ENCODE peak calls at places on chromosomes 3 and 15, in ten cellular contexts. Y is skeletal muscle cell; U is nephron progenitor cell; L is fibroblast of lung; B is H4; N is progenitor cell of endocrine pancreas; R is activated T-cell treated with anti-CD3 and anti-CD28 coated beads, Interleukin-2, amount 50 U/mL, for 1 hour; M is WERI-Rb-1; E is BE2C; K is activated effector memory CD4-positive, alpha-beta T cell treated with anti-CD3 and anti-CD28 coated beads, Interleukin-2, amount 50 U/mL, for 16 hours. I is an unnamed sample.

GRCh38 chr15:25250906-25251622 is 187.8 kb downstream of the UBE3A start:
- DNase-seq in Y (no peak), U (no peak), L (no peak), B (no peak), N (no peak), R (no peak), M (no peak), E (peak), K (peak), I (no peak)

GRCh38 chr3:12455740-12456139 is 28.5 kb upstream of the TSEN2 start:
- DNase-seq in Y (no peak), U (no peak), L (no peak), B (no peak), N (no peak), R (no peak), M (no peak), E (no peak), K (peak), I (no peak)

GRCh38 chr3:135106445-135106844 is 311.4 kb downstream of the EPHB1 start:
- DNase-seq in Y (no peak), U (peak), L (no peak), B (no peak), N (peak), R (no peak), M (no peak), E (no peak), K (no peak), I (no peak)

GRCh38 chr15:66484539-66485112 is 12.9 kb downstream of the SNAPC5 start:
- DNase-seq in Y (no peak), U (no peak), L (no peak), B (no peak), N (no peak), R (no peak), M (no peak), E (no peak), K (no peak), I (no peak)

GRCh38 chr15:100713163-100713867 is 110.9 kb downstream of the ASB7 start:
- DNase-seq in Y (no peak), U (no peak), L (no peak), B (peak), N (no peak), R (no peak), M (no peak), E (no peak), K (no peak), I (no peak)

GRCh38 chr3:16350041-16350952 is 85.3 kb downstream of the OXNAD1 start:
- DNase-seq in Y (peak), U (no peak), L (peak), B (peak), N (no peak), R (no peak), M (no peak), E (no peak), K (no peak), I (no peak)

GRCh38 chr3:31516757-31517156 is 16.0 kb upstream of the STT3B start:
- DNase-seq in Y (no peak), U (no peak), L (no peak), B (no peak), N (no peak), R (no peak), M (no peak), E (no peak), K (no peak), I (no peak)

GRCh38 chr15:60379466-60380274 is 18.1 kb downstream of the ANXA2 start:
- DNase-seq in Y (peak), U (no peak), L (peak), B (peak), N (no peak), R (no peak), M (no peak), E (no peak), K (no peak), I (no peak)

GRCh38 chr15:84789762-84790161 is 27.4 kb upstream of the ALPK3 start:
- DNase-seq in Y (no peak), U (no peak), L (no peak), B (no peak), N (no peak), R (no peak), M (no peak), E (no peak), K (no peak), I (no peak)

GRCh38 chr3:119149484-119149883 is 3.5 kb downstream of the TEX55 start:
- DNase-seq in Y (peak), U (no peak), L (peak), B (peak), N (no peak), R (no peak), M (no peak), E (no peak), K (no peak), I (no peak)

GRCh38 chr15:73240864-73241499 is 127.8 kb downstream of the HCN4 start:
- DNase-seq in Y (peak), U (peak), L (peak), B (peak), N (peak), R (peak), M (peak), E (peak), K (peak), I (no peak)

GRCh38 chr15:60095711-60096110 is 91.6 kb downstream of the FOXB1 start:
- DNase-seq in Y (no peak), U (no peak), L (no peak), B (no peak), N (no peak), R (no peak), M (no peak), E (no peak), K (no peak), I (no peak)

GRCh38 chr3:100047455-100048141 is 66.7 kb downstream of the FILIP1L start:
- DNase-seq in Y (peak), U (no peak), L (peak), B (peak), N (no peak), R (no peak), M (no peak), E (no peak), K (no peak), I (no peak)

GRCh38 chr15:45205192-45205591 is 17.4 kb upstream of the SHF start:
- DNase-seq in Y (no peak), U (peak), L (peak), B (peak), N (peak), R (peak), M (peak), E (peak), K (peak), I (peak)

GRCh38 chr3:46930176-46930944 is 46.2 kb downstream of the CCDC12 start:
- DNase-seq in Y (no peak), U (no peak), L (no peak), B (no peak), N (no peak), R (no peak), M (no peak), E (no peak), K (peak), I (no peak)

GRCh38 chr15:77001351-77001750 is 6.4 kb downstream of the PSTPIP1 start:
- DNase-seq in Y (no peak), U (no peak), L (no peak), B (no peak), N (no peak), R (peak), M (no peak), E (no peak), K (no peak), I (no peak)

GRCh38 chr15:76058714-76059319 is 968 bp upstream of the TMEM266 start:
- DNase-seq in Y (no peak), U (peak), L (peak), B (peak), N (no peak), R (no peak), M (peak), E (peak), K (peak), I (peak)

GRCh38 chr15:77067691-77068367 is 3.1 kb downstream of the TSPAN3 start:
- DNase-seq in Y (no peak), U (no peak), L (no peak), B (no peak), N (no peak), R (no peak), M (no peak), E (no peak), K (no peak), I (no peak)

GRCh38 chr3:194296448-194296831 is 54.7 kb downstream of the CPN2 start:
- DNase-seq in Y (no peak), U (no peak), L (peak), B (peak), N (no peak), R (no peak), M (no peak), E (no peak), K (no peak), I (no peak)